ENCODE peak calls at places on chromosomes 2 and 18, in seven cellular contexts. N is CD8-positive, alpha-beta memory T cell; Y is ovary; R is naive thymus-derived CD4-positive, alpha-beta T cell; T is IMR-90; J is tibial artery; A is GM23338. W is an unnamed sample. For H3K36me3, the result is how much of the 10 kb centered on the place peaks cover.

GRCh38 chr2:161077367-161078210 is 82.6 kb upstream of the TANK start:
- DNase-seq in N (peak), Y (no peak), R (peak), T (peak), J (no peak), A (no peak), W (peak)

GRCh38 chr2:71125506-71126294 is 4.3 kb downstream of the MCEE start:
- DNase-seq in N (no peak), Y (no peak), R (no peak), T (no peak), J (no peak), A (no peak), W (no peak)

GRCh38 chr2:170324640-170325046 is 146.7 kb downstream of the MYO3B start:
- DNase-seq in N (no peak), Y (no peak), R (peak), T (peak), J (no peak), A (peak), W (peak)

GRCh38 chr2:70083344-70084156 is 3.7 kb upstream of the PCBP1 start:
- DNase-seq in N (no peak), Y (no peak), R (no peak), T (peak), J (peak), A (no peak), W (peak)

GRCh38 chr2:74290466-74291216 is 52.6 kb downstream of the SLC4A5 start:
- DNase-seq in N (peak), Y (no peak), R (peak), T (no peak), J (no peak), A (no peak), W (peak)

GRCh38 chr18:58321986-58322385 is 278.0 kb downstream of the NEDD4L start:
- DNase-seq in N (peak), Y (no peak), R (peak), T (peak), J (peak), A (peak), W (peak)

GRCh38 chr18:36412778-36413177 is 115.3 kb downstream of the FHOD3 start:
- DNase-seq in N (no peak), Y (no peak), R (no peak), T (no peak), J (no peak), A (peak), W (no peak)

GRCh38 chr2:5365871-5366461 is 326.2 kb upstream of the SOX11 start:
- DNase-seq in N (no peak), Y (peak), R (no peak), T (peak), J (no peak), A (peak), W (peak)

GRCh38 chr2:42767899-42768705 is 4.2 kb upstream of the OXER1 start:
- DNase-seq in N (no peak), Y (no peak), R (no peak), T (no peak), J (no peak), A (no peak), W (no peak)

GRCh38 chr2:225668606-225669266 is 269.2 kb downstream of the NYAP2 start:
- DNase-seq in N (no peak), Y (no peak), R (peak), T (peak), J (no peak), A (peak), W (peak)

GRCh38 chr18:58682429-58683069 is 11.3 kb downstream of the MALT1 start:
- DNase-seq in N (no peak), Y (peak), R (no peak), T (peak), J (no peak), A (no peak), W (peak)

GRCh38 chr18:6145645-6146308 is 250.5 kb upstream of the TMEM200C start:
- DNase-seq in N (no peak), Y (no peak), R (no peak), T (no peak), J (no peak), A (peak), W (no peak)

GRCh38 chr2:226794077-226794670 is 5.4 kb downstream of the IRS1 start:
- DNase-seq in N (no peak), Y (no peak), R (no peak), T (peak), J (no peak), A (no peak), W (no peak)

GRCh38 chr2:68284896-68285295 is 32.6 kb upstream of the PPP3R1 start:
- DNase-seq in N (no peak), Y (peak), R (no peak), T (peak), J (no peak), A (no peak), W (no peak)

GRCh38 chr2:143730155-143730949 is 601.1 kb downstream of the ARHGAP15 start:
- DNase-seq in N (no peak), Y (no peak), R (no peak), T (peak), J (no peak), A (no peak), W (no peak)

GRCh38 chr2:231521-232185 is 32.2 kb downstream of the SH3YL1 start:
- DNase-seq in N (no peak), Y (no peak), R (no peak), T (no peak), J (no peak), A (no peak), W (no peak)

GRCh38 chr2:103977681-103978080 is 876.2 kb upstream of the POU3F3 start:
- DNase-seq in N (no peak), Y (no peak), R (no peak), T (no peak), J (no peak), A (no peak), W (no peak)

GRCh38 chr18:64438178-64438577 is 289.3 kb upstream of the LINC00305 start:
- DNase-seq in N (no peak), Y (no peak), R (no peak), T (no peak), J (no peak), A (no peak), W (no peak)

GRCh38 chr2:234958746-234959395 is 7.1 kb downstream of the SH3BP4 start:
- DNase-seq in N (no peak), Y (no peak), R (no peak), T (no peak), J (peak), A (no peak), W (no peak)

GRCh38 chr2:126895336-126895735 is 3.4 kb upstream of the TEX51 start:
- DNase-seq in N (no peak), Y (no peak), R (no peak), T (no peak), J (peak), A (no peak), W (no peak)

GRCh38 chr18:51614033-51614432 is 416.6 kb upstream of the MEX3C start:
- DNase-seq in N (no peak), Y (no peak), R (no peak), T (no peak), J (no peak), A (no peak), W (no peak)

GRCh38 chr2:85792783-85793441 is 39.1 kb downstream of the ATOH8 start:
- DNase-seq in N (no peak), Y (peak), R (no peak), T (peak), J (peak), A (no peak), W (no peak)

GRCh38 chr2:102848366-102848839 is 86.6 kb downstream of the TMEM182 start:
- DNase-seq in N (no peak), Y (peak), R (no peak), T (peak), J (peak), A (peak), W (peak)

GRCh38 chr2:12948231-12948962 is 231.7 kb downstream of the TRIB2 start:
- DNase-seq in N (no peak), Y (no peak), R (no peak), T (peak), J (no peak), A (no peak), W (peak)

GRCh38 chr2:134676960-134677359 is 41.8 kb downstream of the TMEM163 start:
- DNase-seq in N (no peak), Y (no peak), R (no peak), T (no peak), J (no peak), A (no peak), W (no peak)

GRCh38 chr18:51339866-51340265 is 142.4 kb upstream of the MEX3C start:
- DNase-seq in N (no peak), Y (no peak), R (no peak), T (no peak), J (no peak), A (no peak), W (no peak)

GRCh38 chr2:224181534-224182155 is 142.6 kb upstream of the SERPINE2 start:
- DNase-seq in N (no peak), Y (no peak), R (no peak), T (no peak), J (no peak), A (no peak), W (no peak)

GRCh38 chr18:3721771-3722661 is 272.0 kb downstream of the TGIF1 start:
- DNase-seq in N (no peak), Y (no peak), R (no peak), T (no peak), J (no peak), A (no peak), W (peak)

GRCh38 chr2:237075749-237076599 is 9.7 kb upstream of the COPS8 start:
- DNase-seq in N (no peak), Y (no peak), R (no peak), T (peak), J (no peak), A (no peak), W (no peak)

GRCh38 chr2:217954469-217954868 is 48.3 kb downstream of the TNS1 start:
- DNase-seq in N (no peak), Y (peak), R (no peak), T (no peak), J (peak), A (no peak), W (no peak)

GRCh38 chr2:23498941-23499340 is 114.0 kb downstream of the KLHL29 start:
- DNase-seq in N (no peak), Y (no peak), R (no peak), T (peak), J (no peak), A (no peak), W (no peak)

GRCh38 chr2:188024811-188025210 is 266.9 kb upstream of the GULP1 start:
- DNase-seq in N (no peak), Y (no peak), R (no peak), T (peak), J (no peak), A (no peak), W (no peak)

GRCh38 chr2:11688222-11689069 is 18.5 kb upstream of the NTSR2 start:
- DNase-seq in N (peak), Y (peak), R (peak), T (peak), J (peak), A (peak), W (peak)

GRCh38 chr2:239459581-239459980 is 58.8 kb upstream of the HDAC4 start:
- DNase-seq in N (no peak), Y (no peak), R (no peak), T (no peak), J (peak), A (no peak), W (no peak)

GRCh38 chr2:128037624-128038023 is 9.8 kb upstream of the SAP130 start:
- DNase-seq in N (no peak), Y (no peak), R (no peak), T (no peak), J (no peak), A (peak), W (no peak)

GRCh38 chr2:168470188-168470879 is 14.3 kb downstream of the CERS6 start:
- DNase-seq in N (no peak), Y (no peak), R (no peak), T (no peak), J (no peak), A (peak), W (no peak)

GRCh38 chr2:168469281-168469988 is 13.4 kb downstream of the CERS6 start:
- DNase-seq in N (no peak), Y (no peak), R (no peak), T (no peak), J (no peak), A (no peak), W (no peak)

GRCh38 chr2:168467729-168468128 is 11.7 kb downstream of the CERS6 start:
- DNase-seq in N (no peak), Y (no peak), R (no peak), T (no peak), J (no peak), A (no peak), W (no peak)

GRCh38 chr2:168466834-168467565 is 10.9 kb downstream of the CERS6 start:
- DNase-seq in N (no peak), Y (no peak), R (no peak), T (no peak), J (no peak), A (no peak), W (no peak)

DNA sequence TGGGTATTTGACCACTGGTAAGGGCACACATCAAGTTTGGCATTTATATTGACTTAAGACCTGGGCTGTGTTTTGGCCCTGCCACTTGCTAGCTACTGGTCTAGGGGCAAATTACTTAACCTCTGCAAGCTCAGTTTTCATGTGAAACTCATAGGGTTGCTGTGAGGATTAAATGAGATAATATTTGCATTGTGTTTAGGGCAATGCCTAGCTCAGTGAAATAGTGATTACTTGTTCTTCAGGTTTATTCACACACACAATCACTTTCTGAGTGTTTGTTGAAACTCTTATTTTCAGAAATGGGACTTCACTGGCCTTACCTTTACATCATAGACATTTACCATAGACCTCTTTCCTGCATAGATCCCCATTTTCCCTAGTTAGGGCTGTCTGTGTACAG is 12.3 kb downstream of the CERS6 start:
- DNase-seq in N (no peak), Y (no peak), R (no peak), T (no peak), J (no peak), A (no peak), W (no peak)
- H3K27ac ChIP-seq in N (no peak), Y (no peak), R (no peak), T (no peak), J (no peak), A (no peak), W (no peak)

GRCh38 chr2:174633621-174633927 is 36.0 kb upstream of the WIPF1 start:
- DNase-seq in N (no peak), Y (no peak), R (no peak), T (no peak), J (no peak), A (no peak), W (no peak)
- H3K4me3 ChIP-seq in N (peak), Y (no peak), R (peak), T (no peak), J (no peak), A (no peak), W (peak)

GRCh38 chr18:11884396-11885030 is 23.6 kb downstream of the MPPE1 start:
- DNase-seq in N (no peak), Y (no peak), R (no peak), T (no peak), J (peak), A (no peak), W (no peak)
- H3K36me3 ChIP-seq in N (under half), Y (under half), R (half or more), T (under half), J (half or more), A (under half), W (under half)

GRCh38 chr2:110732422-110733413 is at the start of gene ACOXL:
- DNase-seq in N (no peak), Y (no peak), R (no peak), T (no peak), J (no peak), A (peak), W (peak)
- H3K27ac ChIP-seq in N (no peak), Y (no peak), R (no peak), T (no peak), J (no peak), A (no peak), W (no peak)

GRCh38 chr18:10707294-10707693 is 181.5 kb downstream of the NAPG start:
- DNase-seq in N (no peak), Y (no peak), R (no peak), T (no peak), J (no peak), A (no peak), W (no peak)
- H3K4me3 ChIP-seq in N (no peak), Y (no peak), R (no peak), T (no peak), J (no peak), A (no peak), W (no peak)

DNA sequence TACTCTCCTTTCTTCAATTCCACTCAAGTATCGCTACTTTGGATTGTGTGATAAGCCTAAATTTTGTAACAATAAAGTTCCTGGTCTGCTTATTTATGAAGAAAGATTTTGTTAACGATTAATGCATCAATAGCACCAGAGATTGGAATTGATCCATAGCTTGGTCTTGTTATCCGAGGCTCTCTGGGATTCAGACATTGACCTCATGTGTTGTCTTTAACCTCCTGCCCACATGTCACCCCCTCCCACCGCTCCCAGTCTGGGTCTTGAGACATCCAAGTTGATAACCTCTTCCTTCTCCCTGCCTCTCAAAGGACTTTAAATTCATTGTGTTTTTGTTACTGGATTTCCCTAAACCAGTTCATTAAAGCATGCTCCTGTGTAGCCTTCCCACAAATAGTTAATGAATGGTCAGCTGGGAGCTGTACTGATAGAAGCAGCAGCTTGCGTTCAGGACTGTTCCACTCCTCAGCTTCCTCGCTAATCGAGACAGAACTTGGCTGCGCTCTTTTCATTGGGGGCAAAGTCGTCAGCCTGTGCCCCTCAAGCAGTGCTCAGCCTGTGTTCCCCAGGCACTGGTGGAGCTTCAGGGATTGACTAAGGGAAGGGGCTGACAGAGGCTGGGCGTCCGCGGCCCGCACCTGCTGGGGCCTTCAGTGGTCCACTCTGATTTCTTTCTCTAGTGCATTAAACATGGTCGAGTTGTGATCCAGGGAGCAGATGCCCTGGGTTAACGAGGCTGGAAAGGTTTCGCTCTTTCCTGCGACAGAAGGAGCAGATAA is 18.9 kb downstream of the ASB1 start:
- DNase-seq in N (no peak), Y (no peak), R (no peak), T (no peak), J (no peak), A (no peak), W (no peak)
- H3K36me3 ChIP-seq in N (half or more), Y (under half), R (half or more), T (half or more), J (half or more), A (under half), W (under half)

DNA sequence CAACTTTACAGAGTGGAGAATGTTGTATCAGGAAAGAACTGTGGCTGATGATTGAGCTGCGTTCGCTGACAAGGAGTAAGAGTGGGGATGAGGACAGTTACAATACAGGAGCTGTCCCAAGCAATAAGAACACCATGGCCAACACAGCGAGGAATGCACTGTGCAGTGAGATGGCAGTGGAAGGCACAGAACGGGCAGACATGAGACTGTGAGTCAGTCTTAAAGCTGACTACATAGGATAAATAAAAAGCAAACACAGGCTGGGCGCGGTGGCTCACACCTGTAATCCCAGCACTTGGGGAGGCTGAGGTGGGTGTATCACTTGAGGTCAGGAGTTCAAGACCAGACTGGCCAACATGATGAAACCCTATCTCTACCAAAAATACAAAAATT is 89.8 kb downstream of the CABYR start:
- DNase-seq in N (no peak), Y (no peak), R (no peak), T (peak), J (no peak), A (no peak), W (peak)
- H3K27ac ChIP-seq in N (no peak), Y (no peak), R (no peak), T (peak), J (no peak), A (no peak), W (peak)

GRCh38 chr2:101160454-101160853 is 9.3 kb upstream of the TBC1D8 start:
- DNase-seq in N (no peak), Y (no peak), R (no peak), T (peak), J (no peak), A (no peak), W (no peak)

GRCh38 chr2:101168647-101169046 is 17.5 kb upstream of the TBC1D8 start:
- DNase-seq in N (no peak), Y (no peak), R (no peak), T (no peak), J (no peak), A (no peak), W (peak)

GRCh38 chr2:101157272-101157671 is 6.1 kb upstream of the TBC1D8 start:
- DNase-seq in N (no peak), Y (no peak), R (no peak), T (no peak), J (no peak), A (no peak), W (no peak)

GRCh38 chr2:101159526-101159925 is 8.3 kb upstream of the TBC1D8 start:
- DNase-seq in N (no peak), Y (no peak), R (no peak), T (no peak), J (no peak), A (no peak), W (no peak)

GRCh38 chr2:101162561-101163330 is 11.6 kb upstream of the TBC1D8 start:
- DNase-seq in N (no peak), Y (no peak), R (no peak), T (no peak), J (no peak), A (peak), W (peak)
- H3K4me3 ChIP-seq in N (no peak), Y (no peak), R (no peak), T (no peak), J (no peak), A (no peak), W (no peak)

DNA sequence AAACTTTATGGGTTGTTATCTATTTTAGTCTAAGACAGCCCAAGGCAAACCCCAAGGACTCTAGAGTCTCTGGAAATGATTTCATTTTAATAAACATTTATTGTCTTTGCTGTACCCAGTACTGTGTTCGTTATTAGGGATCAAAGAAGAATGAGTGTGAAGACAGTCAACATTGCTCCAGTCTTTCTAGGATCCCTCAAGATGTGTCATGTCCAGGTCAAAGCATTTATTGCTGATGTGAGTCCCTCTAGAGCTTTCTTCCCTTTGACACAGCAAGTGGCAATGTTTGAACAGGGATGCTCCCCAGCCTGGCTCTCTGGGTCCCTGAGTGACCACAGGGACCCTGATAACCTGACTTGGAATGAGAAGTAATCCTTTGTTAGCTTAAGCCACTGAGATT is 123.1 kb upstream of the STK17B start:
- DNase-seq in N (no peak), Y (no peak), R (no peak), T (no peak), J (no peak), A (no peak), W (no peak)
- H3K36me3 ChIP-seq in N (under half), Y (under half), R (under half), T (under half), J (under half), A (under half), W (under half)